ENCODE peak calls at places on chromosome 22, in four cellular contexts. One of them, this sample, is unnamed.

GRCh38 chr22:19991645-19992451 is 24.8 kb downstream of the ARVCF start:
- DNase-seq in A673: no peak
- DNase-seq in EL: no peak
- DNase-seq in suprapubic skin: no peak
- DNase-seq in this sample: no peak

GRCh38 chr22:50546326-50547230 is 879 bp downstream of the KLHDC7B start:
- DNase-seq in A673: no peak
- DNase-seq in EL: no peak
- DNase-seq in suprapubic skin: no peak
- DNase-seq in this sample: no peak

GRCh38 chr22:44143596-44143995 is 37.1 kb upstream of the PARVG start:
- DNase-seq in A673: no peak
- DNase-seq in EL: no peak
- DNase-seq in suprapubic skin: no peak
- DNase-seq in this sample: no peak

GRCh38 chr22:38490915-38491314 is 15.2 kb downstream of the DDX17 start:
- DNase-seq in suprapubic skin: no peak
- DNase-seq in A673: no peak
- DNase-seq in EL: peak
- DNase-seq in this sample: no peak

GRCh38 chr22:31540966-31541365 is 44.6 kb downstream of the SFI1 start:
- DNase-seq in A673: no peak
- DNase-seq in suprapubic skin: no peak
- DNase-seq in EL: no peak
- DNase-seq in this sample: no peak

GRCh38 chr22:21972293-21972779 is 10.3 kb downstream of the TOP3B start:
- DNase-seq in EL: peak
- DNase-seq in A673: peak
- DNase-seq in suprapubic skin: no peak
- DNase-seq in this sample: no peak

GRCh38 chr22:44542561-44543222 is 44.7 kb upstream of the RTL6 start:
- DNase-seq in suprapubic skin: peak
- DNase-seq in EL: no peak
- DNase-seq in A673: no peak
- DNase-seq in this sample: peak

GRCh38 chr22:19958083-19959042 is 16.7 kb upstream of the TXNRD2 start:
- DNase-seq in EL: no peak
- DNase-seq in suprapubic skin: peak
- DNase-seq in A673: no peak
- DNase-seq in this sample: no peak